ENCODE peak calls at places on chromosomes 5 and 9, in eight cellular contexts. One of them, this sample, is unnamed.

GRCh38 chr9:80175286-80175906 is 603.6 kb downstream of the TLE4 start:
- DNase-seq in esophagus squamous epithelium: no peak
- DNase-seq in left ventricle myocardium inferior: no peak
- DNase-seq in adrenal gland: no peak
- DNase-seq in foreskin fibroblast: peak; percentile 68
- DNase-seq in endothelial cell of umbilical vein: peak; percentile 45
- DNase-seq in pancreas: no peak
- DNase-seq in A549: peak; percentile 6
- DNase-seq in this sample: peak; percentile 63

GRCh38 chr5:132491368-132492364 is 1.1 kb upstream of the IRF1 start:
- DNase-seq in left ventricle myocardium inferior: no peak
- DNase-seq in foreskin fibroblast: no peak
- DNase-seq in adrenal gland: no peak
- DNase-seq in endothelial cell of umbilical vein: no peak
- DNase-seq in pancreas: no peak
- DNase-seq in A549: no peak
- DNase-seq in esophagus squamous epithelium: no peak
- DNase-seq in this sample: no peak

GRCh38 chr9:122445155-122445749 is 32.5 kb downstream of the OR1J1 start:
- DNase-seq in pancreas: no peak
- DNase-seq in endothelial cell of umbilical vein: peak; percentile 84
- DNase-seq in left ventricle myocardium inferior: no peak
- DNase-seq in A549: no peak
- DNase-seq in adrenal gland: no peak
- DNase-seq in foreskin fibroblast: peak; percentile 95
- DNase-seq in esophagus squamous epithelium: no peak
- DNase-seq in this sample: peak; percentile 95

GRCh38 chr5:107389130-107389553 is 281.6 kb downstream of the EFNA5 start:
- DNase-seq in A549: no peak
- DNase-seq in left ventricle myocardium inferior: no peak
- DNase-seq in esophagus squamous epithelium: no peak
- DNase-seq in adrenal gland: no peak
- DNase-seq in pancreas: no peak
- DNase-seq in foreskin fibroblast: peak; percentile 73
- DNase-seq in endothelial cell of umbilical vein: peak; percentile 92
- DNase-seq in this sample: peak; percentile 75

GRCh38 chr9:131709741-131710499 is 30.0 kb downstream of the RAPGEF1 start:
- DNase-seq in endothelial cell of umbilical vein: peak; percentile 83
- DNase-seq in left ventricle myocardium inferior: no peak
- DNase-seq in A549: no peak
- DNase-seq in esophagus squamous epithelium: no peak
- DNase-seq in pancreas: no peak
- DNase-seq in foreskin fibroblast: peak; percentile 53
- DNase-seq in adrenal gland: no peak
- DNase-seq in this sample: peak; percentile 55

GRCh38 chr5:147971472-147971871 is 65.1 kb upstream of the C5orf46 start:
- DNase-seq in esophagus squamous epithelium: no peak
- DNase-seq in endothelial cell of umbilical vein: no peak
- DNase-seq in adrenal gland: no peak
- DNase-seq in A549: no peak
- DNase-seq in pancreas: no peak
- DNase-seq in foreskin fibroblast: no peak
- DNase-seq in left ventricle myocardium inferior: no peak
- DNase-seq in this sample: no peak

GRCh38 chr5:146595088-146595487 is 79.1 kb upstream of the GPR151 start:
- DNase-seq in A549: no peak
- DNase-seq in endothelial cell of umbilical vein: no peak
- DNase-seq in pancreas: no peak
- DNase-seq in esophagus squamous epithelium: no peak
- DNase-seq in left ventricle myocardium inferior: no peak
- DNase-seq in adrenal gland: no peak
- DNase-seq in foreskin fibroblast: no peak
- DNase-seq in this sample: no peak

GRCh38 chr5:138489705-138490104 is 24.4 kb downstream of the EGR1 start:
- DNase-seq in left ventricle myocardium inferior: no peak
- DNase-seq in esophagus squamous epithelium: no peak
- DNase-seq in adrenal gland: no peak
- DNase-seq in A549: no peak
- DNase-seq in foreskin fibroblast: no peak
- DNase-seq in pancreas: peak; percentile 27
- DNase-seq in endothelial cell of umbilical vein: peak; percentile 0
- DNase-seq in this sample: peak; percentile 52

GRCh38 chr5:56625577-56625976 is 189.8 kb upstream of the MAP3K1 start:
- DNase-seq in endothelial cell of umbilical vein: peak; percentile 81
- DNase-seq in pancreas: no peak
- DNase-seq in A549: no peak
- DNase-seq in left ventricle myocardium inferior: no peak
- DNase-seq in esophagus squamous epithelium: no peak
- DNase-seq in adrenal gland: no peak
- DNase-seq in foreskin fibroblast: peak; percentile 83
- DNase-seq in this sample: peak; percentile 93

GRCh38 chr5:4553968-4554367 is 586.2 kb upstream of the ADAMTS16 start:
- DNase-seq in left ventricle myocardium inferior: no peak
- DNase-seq in pancreas: no peak
- DNase-seq in foreskin fibroblast: no peak
- DNase-seq in endothelial cell of umbilical vein: no peak
- DNase-seq in esophagus squamous epithelium: no peak
- DNase-seq in A549: no peak
- DNase-seq in adrenal gland: no peak
- DNase-seq in this sample: no peak

GRCh38 chr9:96320749-96321280 is 18.8 kb upstream of the HSD17B3 start:
- DNase-seq in endothelial cell of umbilical vein: no peak
- DNase-seq in adrenal gland: no peak
- DNase-seq in esophagus squamous epithelium: no peak
- DNase-seq in left ventricle myocardium inferior: no peak
- DNase-seq in foreskin fibroblast: no peak
- DNase-seq in pancreas: no peak
- DNase-seq in A549: no peak
- DNase-seq in this sample: no peak

GRCh38 chr5:151079838-151080619 is 805 bp downstream of the TNIP1 start:
- DNase-seq in pancreas: no peak
- DNase-seq in left ventricle myocardium inferior: no peak
- DNase-seq in foreskin fibroblast: peak; percentile 73
- DNase-seq in A549: peak; percentile 54
- DNase-seq in adrenal gland: no peak
- DNase-seq in endothelial cell of umbilical vein: peak; percentile 79
- DNase-seq in esophagus squamous epithelium: no peak
- DNase-seq in this sample: peak; percentile 67

GRCh38 chr5:54087436-54087835 is 222.9 kb downstream of the ARL15 start:
- DNase-seq in adrenal gland: no peak
- DNase-seq in A549: no peak
- DNase-seq in foreskin fibroblast: peak; percentile 81
- DNase-seq in endothelial cell of umbilical vein: peak; percentile 50
- DNase-seq in left ventricle myocardium inferior: no peak
- DNase-seq in pancreas: no peak
- DNase-seq in esophagus squamous epithelium: no peak
- DNase-seq in this sample: peak; percentile 46

GRCh38 chr5:174535691-174536090 is 188.7 kb upstream of the MSX2 start:
- DNase-seq in foreskin fibroblast: no peak
- DNase-seq in adrenal gland: no peak
- DNase-seq in pancreas: no peak
- DNase-seq in endothelial cell of umbilical vein: no peak
- DNase-seq in esophagus squamous epithelium: no peak
- DNase-seq in left ventricle myocardium inferior: no peak
- DNase-seq in A549: no peak
- DNase-seq in this sample: peak; percentile 4

GRCh38 chr5:154783774-154784460 is 28.7 kb downstream of the LARP1 start:
- DNase-seq in foreskin fibroblast: peak; percentile 48
- DNase-seq in left ventricle myocardium inferior: peak; percentile 36
- DNase-seq in pancreas: no peak
- DNase-seq in esophagus squamous epithelium: no peak
- DNase-seq in A549: no peak
- DNase-seq in endothelial cell of umbilical vein: no peak
- DNase-seq in adrenal gland: peak; percentile 90
- DNase-seq in this sample: peak; percentile 48

GRCh38 chr5:100430268-100430900 is 104.8 kb upstream of the FAM174A start:
- DNase-seq in endothelial cell of umbilical vein: peak; percentile 54
- DNase-seq in esophagus squamous epithelium: no peak
- DNase-seq in left ventricle myocardium inferior: peak; percentile 16
- DNase-seq in A549: peak; percentile 5
- DNase-seq in adrenal gland: peak; percentile 53
- DNase-seq in pancreas: peak; percentile 49
- DNase-seq in foreskin fibroblast: peak; percentile 34
- DNase-seq in this sample: peak; percentile 59

GRCh38 chr9:130263601-130264413 is 1.8 kb upstream of the HMCN2 start:
- DNase-seq in foreskin fibroblast: peak; percentile 17
- DNase-seq in adrenal gland: no peak
- DNase-seq in esophagus squamous epithelium: no peak
- DNase-seq in left ventricle myocardium inferior: no peak
- DNase-seq in pancreas: no peak
- DNase-seq in endothelial cell of umbilical vein: no peak
- DNase-seq in A549: no peak
- DNase-seq in this sample: peak; percentile 22

GRCh38 chr5:168301593-168302388 is 10.3 kb downstream of the WWC1 start:
- DNase-seq in left ventricle myocardium inferior: no peak
- DNase-seq in adrenal gland: no peak
- DNase-seq in A549: peak; percentile 96
- DNase-seq in pancreas: peak; percentile 63
- DNase-seq in endothelial cell of umbilical vein: no peak
- DNase-seq in esophagus squamous epithelium: no peak
- DNase-seq in foreskin fibroblast: peak; percentile 43
- DNase-seq in this sample: no peak

GRCh38 chr9:108478431-108478837 is 377.4 kb downstream of the ACTL7B start:
- DNase-seq in foreskin fibroblast: peak; percentile 75
- DNase-seq in left ventricle myocardium inferior: no peak
- DNase-seq in esophagus squamous epithelium: no peak
- DNase-seq in pancreas: no peak
- DNase-seq in adrenal gland: peak; percentile 63
- DNase-seq in endothelial cell of umbilical vein: peak; percentile 77
- DNase-seq in A549: peak; percentile 21
- DNase-seq in this sample: peak; percentile 95

GRCh38 chr9:134690946-134691694 is 49.5 kb downstream of the COL5A1 start:
- DNase-seq in A549: no peak
- DNase-seq in left ventricle myocardium inferior: peak; percentile 48
- DNase-seq in endothelial cell of umbilical vein: no peak
- DNase-seq in foreskin fibroblast: peak; percentile 77
- DNase-seq in pancreas: no peak
- DNase-seq in adrenal gland: no peak
- DNase-seq in esophagus squamous epithelium: no peak
- DNase-seq in this sample: no peak

GRCh38 chr5:55072668-55073067 is 29.8 kb upstream of the GZMA start:
- DNase-seq in left ventricle myocardium inferior: no peak
- DNase-seq in endothelial cell of umbilical vein: peak; percentile 39
- DNase-seq in foreskin fibroblast: no peak
- DNase-seq in adrenal gland: no peak
- DNase-seq in esophagus squamous epithelium: no peak
- DNase-seq in A549: no peak
- DNase-seq in pancreas: no peak
- DNase-seq in this sample: no peak

GRCh38 chr9:22141906-22142305 is 132.8 kb upstream of the CDKN2B start:
- DNase-seq in left ventricle myocardium inferior: no peak
- DNase-seq in esophagus squamous epithelium: no peak
- DNase-seq in pancreas: no peak
- DNase-seq in adrenal gland: peak; percentile 20
- DNase-seq in foreskin fibroblast: peak; percentile 41
- DNase-seq in endothelial cell of umbilical vein: peak; percentile 69
- DNase-seq in A549: no peak
- DNase-seq in this sample: peak; percentile 95

GRCh38 chr9:115524467-115525059 is 406.6 kb upstream of the TNC start:
- DNase-seq in pancreas: peak; percentile 15
- DNase-seq in adrenal gland: no peak
- DNase-seq in endothelial cell of umbilical vein: peak; percentile 8
- DNase-seq in foreskin fibroblast: peak; percentile 85
- DNase-seq in left ventricle myocardium inferior: no peak
- DNase-seq in esophagus squamous epithelium: no peak
- DNase-seq in A549: peak; percentile 38
- DNase-seq in this sample: peak; percentile 77

GRCh38 chr5:142441638-142442037 is 116.8 kb upstream of the SPRY4 start:
- DNase-seq in endothelial cell of umbilical vein: no peak
- DNase-seq in pancreas: no peak
- DNase-seq in foreskin fibroblast: no peak
- DNase-seq in esophagus squamous epithelium: no peak
- DNase-seq in adrenal gland: peak; percentile 38
- DNase-seq in left ventricle myocardium inferior: no peak
- DNase-seq in A549: no peak
- DNase-seq in this sample: peak; percentile 63
- TF ChIP-seq CTCF in endothelial cell of umbilical vein: no peak
- TF ChIP-seq CTCF in pancreas: no peak
- TF ChIP-seq CTCF in foreskin fibroblast: no peak
- TF ChIP-seq CTCF in esophagus squamous epithelium: no peak
- TF ChIP-seq CTCF in adrenal gland: peak; percentile 13
- TF ChIP-seq CTCF in left ventricle myocardium inferior: peak; percentile 10
- TF ChIP-seq CTCF in A549: no peak
- TF ChIP-seq CTCF in this sample: no peak

DNA sequence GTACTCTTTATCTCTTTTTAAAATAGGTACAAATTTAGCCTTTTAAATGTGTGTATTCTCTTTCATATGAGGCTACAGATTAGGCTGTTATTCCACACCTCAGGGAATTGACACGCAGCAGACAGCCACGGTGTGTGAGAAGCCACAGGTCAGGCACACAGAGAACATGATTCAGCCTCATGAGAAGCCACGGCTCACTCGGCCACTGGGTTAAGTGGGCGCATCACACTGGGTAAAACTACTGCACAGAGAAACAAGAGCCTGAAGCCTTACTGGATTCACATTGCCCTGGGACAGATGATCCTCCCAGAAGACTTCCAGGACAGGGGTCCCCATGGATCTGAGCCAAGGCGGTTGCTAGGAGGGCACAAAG is 28.2 kb downstream of the LPCAT1 start:
- DNase-seq in foreskin fibroblast: no peak
- DNase-seq in left ventricle myocardium inferior: no peak
- DNase-seq in endothelial cell of umbilical vein: no peak
- DNase-seq in adrenal gland: no peak
- DNase-seq in esophagus squamous epithelium: no peak
- DNase-seq in pancreas: no peak
- DNase-seq in A549: no peak
- DNase-seq in this sample: no peak
- H3K4me3 ChIP-seq in foreskin fibroblast: no peak overlapping the region
- H3K4me3 ChIP-seq in left ventricle myocardium inferior: no peak overlapping the region
- H3K4me3 ChIP-seq in endothelial cell of umbilical vein: no peak overlapping the region
- H3K4me3 ChIP-seq in adrenal gland: no peak overlapping the region
- H3K4me3 ChIP-seq in esophagus squamous epithelium: no peak overlapping the region
- H3K4me3 ChIP-seq in pancreas: no peak overlapping the region
- H3K4me3 ChIP-seq in A549: no peak overlapping the region
- H3K4me3 ChIP-seq in this sample: no peak overlapping the region

GRCh38 chr9:136925414-136926153 is 19.0 kb downstream of the FBXW5 start:
- DNase-seq in A549: no peak
- DNase-seq in foreskin fibroblast: no peak
- DNase-seq in endothelial cell of umbilical vein: no peak
- DNase-seq in pancreas: no peak
- DNase-seq in adrenal gland: no peak
- DNase-seq in left ventricle myocardium inferior: peak; percentile 58
- DNase-seq in esophagus squamous epithelium: no peak
- DNase-seq in this sample: no peak
- TF ChIP-seq CTCF in A549: no peak
- TF ChIP-seq CTCF in foreskin fibroblast: no peak
- TF ChIP-seq CTCF in endothelial cell of umbilical vein: no peak
- TF ChIP-seq CTCF in pancreas: no peak
- TF ChIP-seq CTCF in adrenal gland: no peak
- TF ChIP-seq CTCF in left ventricle myocardium inferior: peak; percentile 32
- TF ChIP-seq CTCF in esophagus squamous epithelium: no peak
- TF ChIP-seq CTCF in this sample: no peak

DNA sequence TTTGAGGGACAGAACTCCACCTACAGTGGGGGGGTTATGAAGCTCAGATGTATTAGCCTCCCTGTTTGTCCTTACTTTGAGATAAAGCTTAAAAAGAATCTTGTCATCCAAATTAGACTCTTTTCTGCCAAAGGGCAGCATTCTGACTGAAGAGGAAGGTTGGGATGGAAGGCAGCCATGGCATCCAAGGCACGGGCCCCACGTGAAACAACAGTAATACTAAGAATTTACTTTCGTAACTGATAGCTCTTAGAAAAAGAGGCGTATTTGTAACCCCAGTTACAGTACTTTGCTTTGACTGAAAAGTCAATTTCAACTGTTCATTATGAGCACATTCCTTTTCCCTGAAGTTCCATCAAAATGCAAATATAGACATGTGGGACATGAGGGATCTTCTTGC is 168.5 kb downstream of the ARRDC3 start:
- DNase-seq in adrenal gland: no peak
- DNase-seq in esophagus squamous epithelium: no peak
- DNase-seq in pancreas: no peak
- DNase-seq in foreskin fibroblast: no peak
- DNase-seq in left ventricle myocardium inferior: no peak
- DNase-seq in A549: no peak
- DNase-seq in endothelial cell of umbilical vein: no peak
- DNase-seq in this sample: no peak
- H3K4me3 ChIP-seq in adrenal gland: no peak overlapping the region
- H3K4me3 ChIP-seq in esophagus squamous epithelium: no peak overlapping the region
- H3K4me3 ChIP-seq in pancreas: no peak overlapping the region
- H3K4me3 ChIP-seq in foreskin fibroblast: no peak overlapping the region
- H3K4me3 ChIP-seq in left ventricle myocardium inferior: no peak overlapping the region
- H3K4me3 ChIP-seq in A549: no peak overlapping the region
- H3K4me3 ChIP-seq in endothelial cell of umbilical vein: no peak overlapping the region
- H3K4me3 ChIP-seq in this sample: no peak overlapping the region

This sample was measured in cardiac fibroblast.